ENCODE peak calls at places on chromosome 13, in six cellular contexts. Q is EL; L is ascending aorta; M is NCI-H2171 treated with DMSO at 0.1 percent for 48 hours; J is iPS-NIHi11; Z is effector memory CD8-positive, alpha-beta T cell. C is an unnamed sample.

GRCh38 chr13:27182844-27183497 is 11.4 kb upstream of the USP12 start:
- DNase-seq in Q (peak), L (peak), M (no peak), J (no peak), Z (no peak), C (no peak)

GRCh38 chr13:36325912-36326311 is 20.3 kb downstream of the SPART start:
- DNase-seq in Q (no peak), L (no peak), M (no peak), J (no peak), Z (no peak), C (no peak)

GRCh38 chr13:82947121-82948077 is 934.9 kb downstream of the SLITRK1 start:
- DNase-seq in Q (peak), L (no peak), M (no peak), J (no peak), Z (no peak), C (peak)

GRCh38 chr13:43831088-43831487 is 44.3 kb upstream of the ENOX1 start:
- DNase-seq in Q (peak), L (no peak), M (no peak), J (no peak), Z (no peak), C (no peak)

GRCh38 chr13:52371736-52372247 is 34.2 kb downstream of the THSD1 start:
- DNase-seq in Q (peak), L (no peak), M (no peak), J (no peak), Z (no peak), C (peak)

GRCh38 chr13:102948006-102948405 is 102.2 kb downstream of the ERCC5 start:
- DNase-seq in Q (no peak), L (no peak), M (no peak), J (no peak), Z (no peak), C (no peak)

GRCh38 chr13:98689347-98689968 is 63.0 kb downstream of the SLC15A1 start:
- DNase-seq in Q (no peak), L (no peak), M (no peak), J (no peak), Z (no peak), C (no peak)

GRCh38 chr13:36395280-36395679 is 37.0 kb upstream of the CCNA1 start:
- DNase-seq in Q (peak), L (no peak), M (no peak), J (peak), Z (no peak), C (peak)